ENCODE peak calls at places on chromosomes 1 and 21, in eight cellular contexts. X is NCI-H1417; I is SHP77; U is activated CD4-positive, alpha-beta T cell treated with anti-CD3 and anti-CD28 coated beads, Interleukin-2, amount 50 U/mL, for 24 hours; N is A172; S is central memory CD4-positive, alpha-beta T cell; M is pancreas; K is CD8-positive, alpha-beta T cell. A is an unnamed sample.

GRCh38 chr1:231724041-231724440 is 97.5 kb downstream of the DISC1 start:
- DNase-seq in S (no peak), M (no peak), N (no peak), X (no peak), I (no peak), U (no peak), K (no peak), A (no peak)

GRCh38 chr1:221810406-221810805 is 68.5 kb upstream of the DUSP10 start:
- DNase-seq in N (peak), X (no peak), I (no peak), K (no peak), S (no peak), U (no peak), M (no peak), A (no peak)

GRCh38 chr1:56968878-56969495 is 3.2 kb upstream of the C8B start:
- DNase-seq in N (no peak), X (no peak), K (no peak), U (no peak), I (no peak), S (no peak), M (no peak), A (no peak)

GRCh38 chr1:230909974-230910754 is 41.8 kb upstream of the C1orf198 start:
- DNase-seq in U (no peak), M (no peak), X (no peak), S (no peak), N (no peak), I (no peak), K (no peak), A (no peak)

GRCh38 chr1:111656093-111657017 is 36.8 kb downstream of the RAP1A start:
- DNase-seq in S (peak), U (no peak), M (no peak), N (peak), K (no peak), I (peak), X (peak), A (no peak)

GRCh38 chr1:60388092-60388987 is 314.8 kb upstream of the C1orf87 start:
- DNase-seq in U (no peak), M (no peak), X (peak), I (no peak), N (peak), K (no peak), S (no peak), A (no peak)

GRCh38 chr1:202599669-202600431 is 110.4 kb downstream of the SYT2 start:
- DNase-seq in I (peak), N (peak), U (no peak), S (no peak), M (peak), K (no peak), X (peak), A (no peak)

GRCh38 chr1:180911640-180912161 is 996 bp upstream of the KIAA1614 start:
- DNase-seq in K (no peak), M (no peak), U (no peak), N (peak), S (no peak), I (no peak), X (peak), A (no peak)

GRCh38 chr1:8866173-8866791 is 12.2 kb downstream of the ENO1 start:
- DNase-seq in X (peak), S (no peak), K (no peak), U (no peak), I (no peak), M (no peak), N (no peak), A (no peak)

GRCh38 chr1:151501474-151501873 is 9.7 kb upstream of the CGN start:
- DNase-seq in K (no peak), U (no peak), N (no peak), M (peak), X (no peak), I (no peak), S (no peak), A (no peak)

GRCh38 chr1:248807067-248807737 is 18.5 kb downstream of the SH3BP5L start:
- DNase-seq in U (peak), N (no peak), K (peak), I (peak), M (peak), S (peak), X (peak), A (peak)

GRCh38 chr1:220462756-220463155 is 65.2 kb upstream of the MARK1 start:
- DNase-seq in N (no peak), M (no peak), I (peak), X (no peak), K (no peak), S (no peak), U (no peak), A (no peak)

GRCh38 chr1:169565335-169566271 is 20.7 kb downstream of the F5 start:
- DNase-seq in M (no peak), X (no peak), K (no peak), I (no peak), N (peak), U (no peak), S (no peak), A (no peak)

GRCh38 chr1:112247036-112247597 is 148.9 kb upstream of the CTTNBP2NL start:
- DNase-seq in U (no peak), S (no peak), N (no peak), K (no peak), X (peak), I (peak), M (no peak), A (no peak)

GRCh38 chr1:1255627-1256026 is 9.1 kb upstream of the C1QTNF12 start:
- DNase-seq in K (no peak), X (no peak), M (no peak), S (no peak), I (no peak), N (no peak), U (no peak), A (no peak)

GRCh38 chr1:98205291-98206017 is 284.6 kb upstream of the DPYD start:
- DNase-seq in S (no peak), I (no peak), K (no peak), X (no peak), N (no peak), U (no peak), M (no peak), A (no peak)

GRCh38 chr1:235442788-235443429 is 61.3 kb downstream of the B3GALNT2 start:
- DNase-seq in K (no peak), N (peak), X (no peak), M (no peak), I (no peak), S (no peak), U (no peak), A (no peak)

GRCh38 chr1:112558634-112559033 is 49.9 kb downstream of the WNT2B start:
- DNase-seq in S (no peak), N (no peak), X (no peak), U (no peak), K (no peak), I (no peak), M (no peak), A (no peak)

GRCh38 chr1:21323091-21323490 is 32.8 kb upstream of the ECE1 start:
- DNase-seq in I (no peak), U (no peak), M (no peak), X (no peak), S (no peak), K (no peak), N (no peak), A (no peak)

GRCh38 chr1:151728151-151728711 is 6.9 kb downstream of the RIIAD1 start:
- DNase-seq in N (no peak), U (no peak), X (no peak), K (no peak), I (peak), M (no peak), S (no peak), A (no peak)

GRCh38 chr1:204477036-204477740 is 17.4 kb downstream of the PIK3C2B start:
- DNase-seq in X (no peak), M (no peak), N (no peak), I (no peak), K (no peak), S (no peak), U (no peak), A (no peak)

GRCh38 chr1:212638419-212639151 is 30.0 kb downstream of the ATF3 start:
- DNase-seq in U (no peak), K (no peak), I (no peak), N (no peak), X (no peak), M (no peak), S (no peak), A (no peak)

GRCh38 chr1:90474158-90474557 is 242.9 kb downstream of the BARHL2 start:
- DNase-seq in S (no peak), M (no peak), X (no peak), I (no peak), U (no peak), K (no peak), N (no peak), A (no peak)

GRCh38 chr1:65207317-65207716 is 59.3 kb downstream of the AK4 start:
- DNase-seq in K (no peak), U (no peak), S (no peak), N (no peak), I (no peak), X (no peak), M (no peak), A (no peak)

GRCh38 chr1:181142096-181143043 is 53.9 kb downstream of the IER5 start:
- DNase-seq in M (peak), U (peak), K (peak), X (peak), N (peak), S (peak), I (peak), A (peak)

GRCh38 chr1:220431840-220432239 is 96.1 kb upstream of the MARK1 start:
- DNase-seq in N (no peak), I (peak), U (no peak), M (no peak), X (no peak), K (no peak), S (no peak), A (no peak)

GRCh38 chr1:5390497-5390896 is 601.7 kb downstream of the NPHP4 start:
- DNase-seq in U (no peak), N (no peak), K (no peak), M (no peak), X (no peak), I (no peak), S (no peak), A (no peak)

GRCh38 chr1:228884196-228884595 is 148.9 kb downstream of the RHOU start:
- DNase-seq in M (no peak), K (no peak), I (no peak), U (no peak), X (no peak), N (no peak), S (no peak), A (no peak)

GRCh38 chr1:154866995-154867795 is 2.9 kb downstream of the KCNN3 start:
- DNase-seq in K (no peak), U (no peak), M (no peak), X (peak), S (no peak), I (no peak), N (peak), A (no peak)

GRCh38 chr1:207276465-207276864 is 45.0 kb upstream of the CD55 start:
- DNase-seq in K (no peak), S (no peak), X (no peak), N (no peak), M (no peak), I (no peak), U (no peak), A (no peak)

GRCh38 chr1:35637401-35637809 is 3.9 kb downstream of the PSMB2 start:
- DNase-seq in S (peak), X (peak), I (no peak), K (no peak), U (no peak), N (peak), M (no peak), A (no peak)

GRCh38 chr1:59973719-59974118 is 47.1 kb upstream of the CYP2J2 start:
- DNase-seq in X (no peak), U (no peak), M (no peak), K (no peak), S (no peak), N (no peak), I (no peak), A (no peak)

GRCh38 chr21:42188663-42189062 is 30.3 kb upstream of the ABCG1 start:
- DNase-seq in X (no peak), M (no peak), K (no peak), S (no peak), U (no peak), I (no peak), N (no peak), A (no peak)

GRCh38 chr21:45330075-45330781 is 42.5 kb upstream of the POFUT2 start:
- DNase-seq in N (peak), X (peak), M (peak), U (no peak), I (no peak), S (no peak), K (no peak), A (no peak)